ENCODE peak calls at places on chromosomes 12 and 14, in four cellular contexts. P is kidney; J is cardiac muscle cell; A is CD8-positive, alpha-beta T cell. F is an unnamed sample. For H3K4me1 and H3K9me3, the result is how much of the 10 kb centered on the place peaks cover.

GRCh38 chr14:93044116-93044515 is 71.6 kb downstream of the ITPK1 start:
- DNase-seq in P (no peak), J (no peak), A (no peak), F (peak)

GRCh38 chr14:99234982-99235491 is 37.0 kb downstream of the BCL11B start:
- DNase-seq in P (no peak), J (no peak), A (no peak), F (no peak)

GRCh38 chr14:71380271-71380670 is 473.0 kb downstream of the PCNX1 start:
- DNase-seq in P (no peak), J (peak), A (no peak), F (no peak)

GRCh38 chr14:52840916-52841315 is 49.5 kb upstream of the GNPNAT1 start:
- DNase-seq in P (no peak), J (peak), A (no peak), F (peak)

GRCh38 chr12:31120392-31121008 is 46.8 kb downstream of the DDX11 start:
- DNase-seq in P (no peak), J (no peak), A (no peak), F (peak)

GRCh38 chr12:19301223-19301622 is 138.1 kb upstream of the AEBP2 start:
- DNase-seq in P (no peak), J (no peak), A (no peak), F (no peak)

GRCh38 chr12:46560874-46561273 is 188.3 kb upstream of the SLC38A2 start:
- DNase-seq in P (no peak), J (no peak), A (no peak), F (no peak)

GRCh38 chr12:108193922-108194321 is 64.8 kb downstream of the WSCD2 start:
- DNase-seq in P (no peak), J (peak), A (no peak), F (no peak)

GRCh38 chr12:71533703-71534102 is 94.1 kb downstream of the LGR5 start:
- DNase-seq in P (no peak), J (no peak), A (no peak), F (no peak)

GRCh38 chr14:52850520-52850919 is 59.1 kb upstream of the GNPNAT1 start:
- DNase-seq in P (no peak), J (no peak), A (no peak), F (no peak)

GRCh38 chr12:13976028-13976584 is 5.3 kb downstream of the GRIN2B start:
- DNase-seq in P (no peak), J (no peak), A (no peak), F (no peak)

GRCh38 chr12:42407306-42407705 is 81.3 kb downstream of the PPHLN1 start:
- DNase-seq in P (no peak), J (no peak), A (no peak), F (no peak)

GRCh38 chr12:90020006-90020405 is 311.4 kb upstream of the ATP2B1 start:
- DNase-seq in P (no peak), J (no peak), A (no peak), F (no peak)

GRCh38 chr12:87939182-87939581 is 90.0 kb downstream of the C12orf50 start:
- DNase-seq in P (no peak), J (no peak), A (no peak), F (no peak)

GRCh38 chr12:24853588-24853987 is 95.3 kb downstream of the BCAT1 start:
- DNase-seq in P (no peak), J (peak), A (no peak), F (no peak)

GRCh38 chr14:30227871-30228270 is 300.2 kb upstream of the PRKD1 start:
- DNase-seq in P (no peak), J (peak), A (no peak), F (no peak)

DNA sequence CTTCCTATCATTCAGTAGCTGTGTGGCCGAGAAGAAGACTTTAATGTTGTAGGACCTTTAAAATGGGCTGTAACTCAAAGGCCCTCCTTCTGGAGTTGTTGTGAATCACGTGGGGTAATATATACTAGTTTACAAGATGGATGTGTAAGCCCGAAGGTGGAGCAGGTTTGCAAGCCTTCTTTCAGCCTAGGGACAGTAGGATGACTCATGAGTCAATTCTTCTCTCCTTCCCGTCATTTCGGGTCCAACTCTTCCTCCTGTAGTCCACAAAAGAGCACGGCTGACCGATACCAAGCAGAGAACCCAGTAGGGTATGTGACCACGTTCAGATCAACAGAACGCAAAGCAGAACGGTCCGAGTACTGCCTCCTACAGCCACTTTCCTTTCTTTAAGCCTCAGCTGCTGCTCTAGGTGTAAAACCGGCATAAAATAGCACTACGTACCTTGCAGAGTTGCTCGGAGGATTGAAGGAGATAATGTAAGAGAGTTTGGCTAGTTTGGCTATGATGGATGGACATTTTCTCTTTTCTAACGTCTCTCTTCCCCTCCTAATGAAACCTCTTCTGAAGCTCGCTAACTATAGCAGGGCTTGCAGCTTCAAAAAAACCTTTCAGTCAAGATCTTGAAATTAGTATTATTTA is 1.3 kb upstream of the RASSF3 start:
- DNase-seq in P (no peak), J (peak), A (peak), F (no peak)
- H3K27ac ChIP-seq in P (peak), J (peak), A (peak), F (peak)

DNA sequence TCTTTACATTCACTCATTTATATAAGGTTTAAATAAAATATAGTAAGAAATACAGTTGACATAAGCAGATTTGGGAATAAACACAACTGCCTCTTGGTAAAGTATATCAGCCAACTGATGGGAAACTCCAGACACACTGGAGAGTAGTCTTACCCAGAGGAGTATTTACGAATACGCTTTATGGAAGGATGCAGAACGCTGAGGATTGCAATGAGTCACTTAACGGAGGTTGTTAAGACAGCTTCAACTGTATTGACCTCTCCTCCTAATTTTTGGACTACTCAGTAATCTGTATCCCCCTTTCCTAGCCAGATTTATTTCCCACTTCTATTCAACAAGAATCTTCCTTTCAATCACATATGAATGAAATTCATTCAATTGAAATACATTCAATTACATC is 6.0 kb downstream of the C2CD5 start:
- DNase-seq in P (no peak), J (no peak), A (no peak), F (no peak)
- H3K4me1 ChIP-seq in P (under half), J (under half), A (under half), F (under half)

DNA sequence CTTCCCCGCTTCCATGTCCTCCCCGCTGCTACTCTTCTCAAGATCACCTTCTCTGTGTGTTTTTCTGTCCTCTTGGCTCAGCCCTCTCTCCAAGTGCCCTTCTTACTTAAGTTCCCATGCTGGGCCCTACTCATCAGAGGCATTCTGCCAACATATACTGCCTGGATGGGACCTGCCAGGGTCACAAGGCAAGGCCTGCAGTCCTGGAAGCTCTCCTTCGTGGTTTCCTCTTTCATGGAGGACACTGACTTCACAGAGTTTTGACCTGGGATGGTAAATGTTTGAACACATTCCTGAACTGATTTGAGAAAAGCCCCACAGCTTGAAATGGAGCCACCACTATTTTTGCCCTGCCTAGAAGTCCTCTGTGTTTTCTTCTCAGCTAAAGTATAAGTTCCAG is 140.9 kb downstream of the TMEM30B start:
- DNase-seq in P (no peak), J (no peak), A (no peak), F (no peak)
- H3K9me3 ChIP-seq in P (under half), J (under half), A (under half), F (under half)

DNA sequence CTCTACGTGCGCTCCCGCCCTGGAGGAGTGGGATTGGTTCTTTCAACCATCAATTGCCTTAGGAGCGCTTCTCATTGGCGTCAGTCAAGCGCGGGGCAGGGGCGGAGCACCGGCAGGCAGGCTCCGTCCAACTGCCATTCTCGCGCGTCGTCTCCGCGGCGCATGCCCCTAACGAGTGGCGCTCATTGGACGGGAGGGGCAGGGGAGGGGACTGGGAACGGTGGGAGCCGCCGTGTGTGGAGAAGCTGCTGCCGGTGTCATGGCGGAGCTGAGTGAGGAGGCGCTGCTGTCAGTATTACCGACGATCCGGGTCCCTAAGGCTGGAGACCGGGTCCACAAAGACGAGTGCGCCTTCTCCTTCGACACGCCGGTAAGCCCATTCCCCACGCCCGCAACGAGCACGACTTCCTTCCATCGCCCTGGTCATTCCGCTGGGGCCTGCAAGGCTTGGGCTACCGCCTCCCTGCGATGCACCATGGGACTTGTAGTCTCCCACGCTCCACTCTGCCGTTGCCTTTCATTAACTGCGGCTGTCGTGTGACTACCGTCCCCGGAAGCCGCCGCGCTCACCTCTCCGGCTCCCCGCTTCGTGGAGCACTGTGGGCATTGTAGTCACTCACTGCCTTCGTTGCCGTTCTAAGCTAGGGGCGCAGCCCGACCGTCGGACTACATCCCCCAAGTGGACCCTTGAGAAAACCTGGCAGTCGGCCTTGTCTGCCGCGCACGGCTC is at the start of gene USP5:
- DNase-seq in P (peak), J (peak), A (peak), F (peak)
- H3K27ac ChIP-seq in P (peak), J (peak), A (peak), F (peak)

GRCh38 chr12:124774054-124774461 is 89.6 kb downstream of the SCARB1 start:
- DNase-seq in P (no peak), J (peak), A (no peak), F (no peak)

GRCh38 chr12:124776126-124776513 is 87.5 kb downstream of the SCARB1 start:
- DNase-seq in P (no peak), J (no peak), A (no peak), F (no peak)

GRCh38 chr12:124772467-124773170 is 91.0 kb downstream of the SCARB1 start:
- DNase-seq in P (no peak), J (no peak), A (no peak), F (no peak)

GRCh38 chr12:124771462-124772361 is 92.0 kb downstream of the SCARB1 start:
- DNase-seq in P (peak), J (peak), A (peak), F (peak)

GRCh38 chr12:124774462-124775167 is 89.0 kb downstream of the SCARB1 start:
- DNase-seq in P (no peak), J (peak), A (no peak), F (no peak)
- H3K4me1 ChIP-seq in P (under half), J (under half), A (under half), F (under half)

GRCh38 chr12:133206390-133206789 is 25.1 kb downstream of the ZNF268 start:
- DNase-seq in P (no peak), J (no peak), A (no peak), F (no peak)

GRCh38 chr12:133202493-133203343 is 21.4 kb downstream of the ZNF268 start:
- DNase-seq in P (no peak), J (no peak), A (no peak), F (no peak)

GRCh38 chr12:133201888-133202287 is 20.6 kb downstream of the ZNF268 start:
- DNase-seq in P (no peak), J (no peak), A (no peak), F (no peak)

GRCh38 chr12:133204264-133204603 is 22.9 kb downstream of the ZNF268 start:
- DNase-seq in P (no peak), J (no peak), A (no peak), F (no peak)

GRCh38 chr12:133203344-133204263 is 22.3 kb downstream of the ZNF268 start:
- DNase-seq in P (no peak), J (no peak), A (no peak), F (no peak)
- H3K9me3 ChIP-seq in P (half or more), J (under half), A (half or more), F (under half)

GRCh38 chr14:59281613-59282012 is 93.1 kb downstream of the DAAM1 start:
- DNase-seq in P (no peak), J (peak), A (no peak), F (no peak)
- H3K27ac ChIP-seq in P (no peak), J (no peak), A (no peak), F (no peak)